ENCODE peak calls at places on chromosome 11, in four cellular contexts. One of them, this sample, is unnamed.

GRCh38 chr11:103338621-103339484 is 229.6 kb downstream of the DYNC2H1 start:
- DNase-seq in neural crest cell: no peak
- DNase-seq in Calu3: peak
- DNase-seq in HTR-8/SVneo: peak
- DNase-seq in this sample: peak

GRCh38 chr11:111528557-111528956 is 12.0 kb upstream of the LAYN start:
- DNase-seq in HTR-8/SVneo: no peak
- DNase-seq in neural crest cell: no peak
- DNase-seq in Calu3: no peak
- DNase-seq in this sample: peak

GRCh38 chr11:62130498-62131464 is 7.0 kb downstream of the INCENP start:
- DNase-seq in neural crest cell: no peak
- DNase-seq in Calu3: no peak
- DNase-seq in HTR-8/SVneo: no peak
- DNase-seq in this sample: no peak

GRCh38 chr11:3119141-3119821 is 45.8 kb downstream of the OSBPL5 start:
- DNase-seq in HTR-8/SVneo: no peak
- DNase-seq in Calu3: no peak
- DNase-seq in neural crest cell: no peak
- DNase-seq in this sample: no peak

GRCh38 chr11:75813622-75814039 is 1.4 kb upstream of the UVRAG start:
- DNase-seq in HTR-8/SVneo: no peak
- DNase-seq in Calu3: no peak
- DNase-seq in neural crest cell: no peak
- DNase-seq in this sample: no peak

GRCh38 chr11:37511425-37511933 is 913.4 kb upstream of the RAG2 start:
- DNase-seq in neural crest cell: no peak
- DNase-seq in Calu3: peak
- DNase-seq in HTR-8/SVneo: no peak
- DNase-seq in this sample: no peak

GRCh38 chr11:129331871-129332274 is 43.8 kb upstream of the BARX2 start:
- DNase-seq in neural crest cell: peak
- DNase-seq in Calu3: peak
- DNase-seq in HTR-8/SVneo: peak
- DNase-seq in this sample: peak

GRCh38 chr11:103396237-103396636 is 287.0 kb downstream of the DYNC2H1 start:
- DNase-seq in HTR-8/SVneo: no peak
- DNase-seq in neural crest cell: no peak
- DNase-seq in Calu3: no peak
- DNase-seq in this sample: no peak

GRCh38 chr11:76159983-76160661 is 46.2 kb downstream of the WNT11 start:
- DNase-seq in HTR-8/SVneo: no peak
- DNase-seq in neural crest cell: no peak
- DNase-seq in Calu3: no peak
- DNase-seq in this sample: no peak